ENCODE peak calls at places on chromosome 15, in five cellular contexts. P is A549, C is K562, R is HepG2, B is endothelial cell of umbilical vein. X is an unnamed sample.

GRCh38 chr15:70775160-70775559 is 11.8 kb upstream of the UACA start:
- DNase-seq in P (peak; percentile 53), C (no peak), R (no peak), B (peak; percentile 44), X (no peak)

GRCh38 chr15:51077565-51078153 is 17.0 kb downstream of the TNFAIP8L3 start:
- DNase-seq in P (no peak), C (peak; percentile 75), R (no peak), B (peak; percentile 62), X (peak; percentile 93)

GRCh38 chr15:74839526-74840395 is 3.2 kb downstream of the ULK3 start:
- DNase-seq in P (no peak), C (peak; percentile 36), R (no peak), B (no peak), X (peak; percentile 30)

GRCh38 chr15:90988249-90988648 is 6.1 kb downstream of the PRC1 start:
- DNase-seq in P (no peak), C (no peak), R (no peak), B (peak; percentile 56), X (no peak)

GRCh38 chr15:51727141-51727897 is 10.1 kb downstream of the LYSMD2 start:
- DNase-seq in P (peak; percentile 34), C (peak; percentile 29), R (peak; percentile 11), B (no peak), X (peak; percentile 41)

GRCh38 chr15:77457619-77458265 is 37.1 kb downstream of the HMG20A start:
- DNase-seq in P (no peak), C (no peak), R (no peak), B (peak; percentile 92), X (no peak)

GRCh38 chr15:85095566-85095965 is 113.9 kb downstream of the PDE8A start:
- DNase-seq in P (no peak), C (no peak), R (no peak), B (no peak), X (no peak)

GRCh38 chr15:90000175-90000923 is 775 bp upstream of the ZNF710 start:
- DNase-seq in P (no peak), C (no peak), R (no peak), B (peak; percentile 37), X (peak; percentile 74)

GRCh38 chr15:77226652-77227051 is 155.7 kb upstream of the TSPAN3 start:
- DNase-seq in P (no peak), C (no peak), R (peak; percentile 18), B (peak; percentile 49), X (no peak)

GRCh38 chr15:94691169-94691568 is 459.8 kb downstream of the MCTP2 start:
- DNase-seq in P (no peak), C (no peak), R (no peak), B (no peak), X (no peak)

GRCh38 chr15:35777016-35777415 is 231.1 kb upstream of the DPH6 start:
- DNase-seq in P (no peak), C (no peak), R (no peak), B (no peak), X (no peak)

GRCh38 chr15:34271493-34271892 is 46.7 kb downstream of the EMC4 start:
- DNase-seq in P (no peak), C (no peak), R (peak; percentile 3), B (no peak), X (peak; percentile 62)

GRCh38 chr15:75731248-75732100 is 18.8 kb upstream of the CSPG4 start:
- DNase-seq in P (no peak), C (no peak), R (no peak), B (no peak), X (peak; percentile 63)

GRCh38 chr15:85475317-85475701 is 94.9 kb downstream of the AKAP13 start:
- DNase-seq in P (no peak), C (no peak), R (no peak), B (peak; percentile 63), X (peak; percentile 81)

GRCh38 chr15:72451224-72451623 is 22.9 kb upstream of the ARIH1 start:
- DNase-seq in P (no peak), C (no peak), R (no peak), B (no peak), X (no peak)

GRCh38 chr15:68413363-68414255 is 18.4 kb downstream of the ITGA11 start:
- DNase-seq in P (no peak), C (no peak), R (no peak), B (no peak), X (no peak)

GRCh38 chr15:75675579-75676404 is 28.1 kb downstream of the SNX33 start:
- DNase-seq in P (no peak), C (no peak), R (no peak), B (no peak), X (no peak)

GRCh38 chr15:42891569-42891968 is 29.0 kb downstream of the TTBK2 start:
- DNase-seq in P (no peak), C (no peak), R (no peak), B (peak; percentile 14), X (no peak)

GRCh38 chr15:99307735-99308134 is 56.5 kb downstream of the LRRC28 start:
- DNase-seq in P (no peak), C (no peak), R (no peak), B (no peak), X (no peak)

GRCh38 chr15:40793216-40793989 is 13.5 kb upstream of the ZFYVE19 start:
- DNase-seq in P (peak; percentile 26), C (no peak), R (peak; percentile 96), B (peak; percentile 99), X (no peak)

GRCh38 chr15:89857673-89858072 is 36.1 kb downstream of the AP3S2 start:
- DNase-seq in P (peak; percentile 49), C (no peak), R (peak; percentile 89), B (no peak), X (no peak)

GRCh38 chr15:40591310-40591845 is 2.7 kb upstream of the KNL1 start:
- DNase-seq in P (no peak), C (peak; percentile 25), R (peak; percentile 35), B (no peak), X (no peak)

GRCh38 chr15:39266882-39267281 is 314.0 kb upstream of the THBS1 start:
- DNase-seq in P (no peak), C (no peak), R (no peak), B (peak; percentile 82), X (no peak)

GRCh38 chr15:22780267-22780666 is 6.2 kb upstream of the NIPA1 start:
- DNase-seq in P (no peak), C (no peak), R (no peak), B (no peak), X (no peak)

GRCh38 chr15:65115542-65115941 is 542 bp upstream of the UBAP1L start:
- DNase-seq in P (no peak), C (no peak), R (no peak), B (no peak), X (no peak)

GRCh38 chr15:71232411-71232810 is 117.1 kb downstream of the THSD4 start:
- DNase-seq in P (no peak), C (no peak), R (no peak), B (no peak), X (no peak)

GRCh38 chr15:39124925-39125625 is 455.8 kb upstream of the THBS1 start:
- DNase-seq in P (no peak), C (no peak), R (no peak), B (peak; percentile 64), X (no peak)

GRCh38 chr15:38059665-38060064 is 125.2 kb downstream of the TMCO5A start:
- DNase-seq in P (no peak), C (no peak), R (no peak), B (no peak), X (no peak)

GRCh38 chr15:65766422-65767263 is 25.4 kb downstream of the DENND4A start:
- DNase-seq in P (no peak), C (no peak), R (peak; percentile 43), B (peak; percentile 30), X (no peak)

DNA sequence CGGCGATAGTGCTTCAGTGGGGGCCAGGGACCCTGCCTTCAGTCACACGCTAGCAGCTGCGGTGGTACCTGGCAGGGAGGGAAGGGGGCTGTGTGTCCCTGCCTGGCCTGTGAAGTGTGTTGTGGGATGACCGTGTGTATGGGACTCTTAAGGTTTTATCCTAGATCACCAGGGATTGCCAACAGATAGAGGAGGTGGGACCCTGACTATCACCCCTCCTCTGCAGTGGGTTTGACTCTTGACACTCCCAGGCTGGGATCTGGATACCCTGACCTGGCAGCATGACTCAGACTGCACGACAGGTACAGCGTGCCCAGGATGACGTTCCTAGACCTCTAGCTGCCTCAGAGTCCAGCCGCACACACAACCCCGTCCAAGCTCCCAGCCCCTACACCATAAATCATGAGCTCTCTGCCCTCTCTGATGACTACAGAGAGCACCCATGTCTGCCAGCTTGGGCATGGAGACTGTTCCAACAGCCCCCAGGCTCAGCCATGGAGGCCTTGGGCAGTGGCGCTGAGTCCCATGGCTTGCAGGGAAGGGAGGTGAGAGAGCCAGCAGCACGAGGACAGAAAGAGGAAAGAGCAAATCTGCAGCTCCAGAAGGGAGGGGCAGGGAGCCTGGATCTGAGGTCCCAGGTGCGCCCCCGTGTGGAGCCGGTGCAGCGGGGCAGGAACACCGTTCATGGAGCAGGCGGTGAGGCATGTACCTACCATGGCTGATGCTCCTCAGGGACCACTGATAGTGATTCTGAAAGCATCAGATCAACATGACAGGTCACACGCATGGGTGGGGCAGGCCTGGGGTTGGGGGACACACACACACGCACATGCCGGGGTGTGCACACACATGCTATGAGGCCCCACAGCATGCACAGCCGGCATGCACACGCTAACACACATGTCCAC is 71.0 kb downstream of the ADAMTS7 start:
- DNase-seq in P (no peak), C (peak; percentile 41), R (peak; percentile 57), B (peak; percentile 26), X (peak; percentile 89)
- TF ChIP-seq CTCF in P (peak; percentile 69), C (peak; percentile 72), R (peak; percentile 63), B (peak; percentile 46), X (peak; percentile 79)

GRCh38 chr15:82122754-82123400 is 77.1 kb upstream of the MEX3B start:
- DNase-seq in P (peak; percentile 63), C (no peak), R (no peak), B (peak; percentile 74), X (no peak)
- TF ChIP-seq MYC in P (no peak), C (no peak), R (no peak), B (no peak), X (no peak)

GRCh38 chr15:48395532-48396011 is 64.3 kb downstream of the DUT start:
- DNase-seq in P (no peak), C (no peak), R (no peak), B (no peak), X (no peak)
- TF ChIP-seq MAX in P (no peak), C (no peak), R (no peak), B (no peak), X (no peak)

GRCh38 chr15:48962662-48963523 is 826 bp downstream of the SHC4 start:
- DNase-seq in P (no peak), C (no peak), R (no peak), B (peak; percentile 39), X (peak; percentile 18)

GRCh38 chr15:48964898-48965297 is 1.2 kb upstream of the SHC4 start:
- DNase-seq in P (no peak), C (no peak), R (no peak), B (no peak), X (no peak)

GRCh38 chr15:48965972-48966371 is 2.3 kb upstream of the SHC4 start:
- DNase-seq in P (peak; percentile 9), C (no peak), R (no peak), B (no peak), X (peak; percentile 93)

GRCh38 chr15:48966595-48967301 is 3.0 kb upstream of the SHC4 start:
- DNase-seq in P (no peak), C (no peak), R (no peak), B (no peak), X (peak; percentile 86)

DNA sequence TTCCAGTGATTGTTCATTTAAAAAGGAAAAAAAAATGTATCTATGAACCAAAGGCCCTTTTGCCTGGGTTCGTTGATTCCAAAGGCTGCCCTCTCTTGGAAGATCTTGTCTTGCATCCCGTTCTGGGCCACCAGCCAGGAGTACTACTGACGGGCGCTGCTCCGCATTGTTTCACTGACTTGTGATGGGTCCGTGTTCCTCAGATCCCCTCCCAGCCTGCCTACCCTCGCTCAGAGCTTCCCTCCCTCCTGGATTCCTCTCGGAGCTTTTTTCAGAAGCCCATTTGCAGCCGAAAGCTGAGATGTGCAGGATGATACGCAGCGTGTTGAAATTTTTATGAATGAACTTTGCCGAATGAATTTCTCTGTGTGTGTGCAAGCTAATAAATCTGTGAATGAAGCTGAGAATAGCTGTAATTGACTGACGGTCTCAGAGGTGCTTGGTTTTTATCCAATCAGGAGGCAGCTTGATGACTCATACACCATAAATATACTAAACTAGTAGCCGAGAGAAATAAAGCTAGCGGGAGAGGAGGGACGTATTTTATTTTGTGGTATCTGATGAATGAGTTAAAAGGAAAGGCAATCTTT is at the start of gene SHC4:
- DNase-seq in P (peak; percentile 37), C (peak; percentile 61), R (peak; percentile 24), B (peak; percentile 89), X (peak; percentile 61)
- TF ChIP-seq CTCF in P (peak; percentile 29), C (peak; percentile 27), R (peak; percentile 37), B (no peak), X (no peak)

X was measured in NB4.